ENCODE peak calls at places on chromosomes 5 and 9, in ten cellular contexts. D is heart left ventricle, M is SJCRH30, Z is aorta, J is cardiac muscle cell, H is K562, G is small intestine, S is HepG2, F is IMR-90, V is tibial artery. B is an unnamed sample.
A peak's percentile ranks its signal among the peaks of the same experiment; 100 is the strongest.

GRCh38 chr5:176373100-176373818 is 8.0 kb downstream of the ARL10 start:
- DNase-seq in D (peak; percentile 47), M (no peak), Z (no peak), J (peak; percentile 35), H (peak; percentile 49), G (no peak), S (no peak), F (peak; percentile 9), V (no peak), B (peak; percentile 8)

GRCh38 chr5:95403996-95404395 is 12.8 kb downstream of the FAM81B start:
- DNase-seq in D (no peak), M (no peak), Z (no peak), J (no peak), H (no peak), G (no peak), S (no peak), F (no peak), V (no peak), B (no peak)

GRCh38 chr5:32668552-32668951 is 42.6 kb upstream of the NPR3 start:
- DNase-seq in D (no peak), M (no peak), Z (no peak), J (no peak), H (no peak), G (no peak), S (no peak), F (no peak), V (no peak), B (no peak)

GRCh38 chr5:34062419-34062818 is 19.4 kb upstream of the C1QTNF3 start:
- DNase-seq in D (no peak), M (no peak), Z (no peak), J (peak; percentile 39), H (no peak), G (no peak), S (no peak), F (no peak), V (no peak), B (no peak)

GRCh38 chr9:110240198-110240597 is 16.1 kb downstream of the TXN start:
- DNase-seq in D (no peak), M (no peak), Z (no peak), J (no peak), H (no peak), G (no peak), S (no peak), F (no peak), V (no peak), B (no peak)

GRCh38 chr5:36662291-36662851 is 56.0 kb downstream of the SLC1A3 start:
- DNase-seq in D (no peak), M (peak; percentile 61), Z (no peak), J (no peak), H (no peak), G (no peak), S (no peak), F (no peak), V (no peak), B (no peak)

GRCh38 chr5:4576161-4576748 is 563.9 kb upstream of the ADAMTS16 start:
- DNase-seq in D (no peak), M (no peak), Z (no peak), J (no peak), H (no peak), G (no peak), S (no peak), F (no peak), V (no peak), B (no peak)

GRCh38 chr5:1101991-1102713 is 9.7 kb downstream of the SLC12A7 start:
- DNase-seq in D (peak; percentile 81), M (peak; percentile 88), Z (no peak), J (peak; percentile 64), H (peak; percentile 50), G (peak; percentile 53), S (no peak), F (peak; percentile 18), V (no peak), B (no peak)

GRCh38 chr9:97045300-97045699 is 6.4 kb upstream of the CTSV start:
- DNase-seq in D (no peak), M (no peak), Z (no peak), J (no peak), H (no peak), G (no peak), S (no peak), F (no peak), V (no peak), B (no peak)

GRCh38 chr5:52692039-52692438 is 95.7 kb upstream of the ITGA1 start:
- DNase-seq in D (no peak), M (no peak), Z (no peak), J (no peak), H (no peak), G (no peak), S (no peak), F (peak; percentile 87), V (no peak), B (no peak)

GRCh38 chr5:110038297-110038997 is 348.7 kb downstream of the MAN2A1 start:
- DNase-seq in D (no peak), M (no peak), Z (peak; percentile 49), J (peak; percentile 27), H (no peak), G (no peak), S (no peak), F (no peak), V (no peak), B (no peak)

DNA sequence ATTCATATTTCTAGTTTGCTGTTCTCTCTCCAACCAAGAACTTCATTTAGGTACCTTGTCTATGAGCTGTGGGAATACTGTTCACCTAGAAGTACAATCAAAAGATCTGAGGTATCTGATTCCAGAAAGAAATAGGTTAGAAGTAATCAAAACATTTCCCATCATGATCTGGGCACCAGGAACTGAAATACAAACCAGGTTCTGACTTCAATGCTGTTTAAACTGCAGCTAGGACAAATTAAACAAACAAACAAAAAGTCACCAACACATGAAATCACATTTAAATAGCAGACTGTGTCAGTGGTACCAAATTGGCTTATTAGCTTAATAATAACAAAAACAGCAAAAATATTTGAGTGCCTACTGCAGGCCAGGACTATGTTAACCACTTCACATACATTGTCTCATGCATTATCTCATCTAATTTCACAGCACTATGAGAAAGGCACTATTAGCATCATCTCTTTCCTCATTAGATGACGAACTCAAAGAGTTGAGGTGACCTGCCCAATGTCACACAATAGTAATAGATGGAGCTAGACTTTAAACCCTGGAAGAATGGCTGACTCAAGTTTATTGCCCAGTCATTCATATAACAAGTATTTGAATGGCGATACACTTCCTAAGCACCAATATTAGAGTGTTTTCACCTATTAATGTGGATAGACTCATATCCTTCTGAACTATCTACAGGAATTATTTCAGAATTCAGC is 14.5 kb downstream of the PLPP1 start:
- DNase-seq in D (no peak), M (no peak), Z (no peak), J (no peak), H (no peak), G (peak; percentile 93), S (no peak), F (no peak), V (no peak), B (no peak)
- H3K4me1 ChIP-seq in D (peaks cover 64% of the 10 kb centered on the region), M (no peaks in the 10 kb centered on the region), Z (peaks cover 1% of the 10 kb centered on the region), J (peaks cover 4% of the 10 kb centered on the region), H (no peaks in the 10 kb centered on the region), G (peaks cover 11% of the 10 kb centered on the region), S (peaks cover 18% of the 10 kb centered on the region), F (no peaks in the 10 kb centered on the region), V (peaks cover 49% of the 10 kb centered on the region), B (no peaks in the 10 kb centered on the region)

DNA sequence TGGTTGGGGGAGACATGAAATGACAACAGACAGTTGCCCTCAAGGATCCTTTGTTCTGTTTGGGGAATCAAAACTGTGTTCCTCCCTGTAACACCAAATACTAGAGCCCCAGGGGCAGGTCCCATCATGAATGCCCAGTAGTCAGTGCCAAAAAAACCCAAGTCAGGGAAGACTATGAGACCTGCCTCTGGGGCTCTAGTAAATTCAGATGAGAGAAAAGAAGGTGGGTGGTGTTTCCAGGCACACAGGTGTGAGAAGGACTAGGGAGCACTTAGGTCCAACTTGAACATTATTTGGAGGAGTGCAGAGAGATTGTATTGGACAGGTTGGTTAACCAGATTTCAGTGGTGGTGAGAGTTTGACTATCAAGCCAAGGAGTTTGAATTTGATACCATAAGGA is 51.9 kb downstream of the SLC22A5 start:
- DNase-seq in D (no peak), M (no peak), Z (no peak), J (no peak), H (no peak), G (no peak), S (no peak), F (no peak), V (no peak), B (no peak)
- H3K4me3 ChIP-seq in D (no peak overlapping the region), M (no peak overlapping the region), Z (no peak overlapping the region), J (no peak overlapping the region), H (no peak overlapping the region), G (no peak overlapping the region), S (no peak overlapping the region), F (no peak overlapping the region), V (no peak overlapping the region), B (peak overlapping the region; percentile 15)

DNA sequence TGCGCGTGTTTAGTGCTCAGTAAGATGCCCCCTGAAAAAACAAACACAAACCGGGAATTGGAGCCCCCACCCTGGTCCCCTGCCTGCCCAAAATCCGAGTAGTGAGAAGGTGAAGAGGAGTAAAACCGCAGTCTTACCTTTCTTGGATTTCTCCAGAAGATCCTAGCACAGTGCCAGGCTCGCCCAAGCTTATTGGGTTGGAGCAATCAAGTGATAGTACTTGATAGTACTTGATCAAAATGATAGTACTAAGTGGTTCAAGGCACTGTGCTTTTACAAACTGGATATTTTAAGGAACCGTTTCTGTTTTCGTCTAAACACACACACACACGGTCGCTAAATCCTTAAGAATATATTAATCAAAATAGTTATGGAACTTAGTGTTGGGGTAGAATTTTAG is 2.8 kb upstream of the TRAF1 start:
- DNase-seq in D (no peak), M (no peak), Z (no peak), J (no peak), H (no peak), G (no peak), S (no peak), F (no peak), V (no peak), B (no peak)
- H3K27ac ChIP-seq in D (peak overlapping the region; percentile 98), M (no peak overlapping the region), Z (peak overlapping the region; percentile 97), J (peak overlapping the region; percentile 1), H (no peak overlapping the region), G (peak overlapping the region; percentile 89), S (no peak overlapping the region), F (no peak overlapping the region), V (peak overlapping the region; percentile 94), B (peak overlapping the region; percentile 85)

GRCh38 chr5:112475747-112476435 is 56.8 kb upstream of the EPB41L4A start:
- DNase-seq in D (no peak), M (peak; percentile 63), Z (no peak), J (peak; percentile 29), H (no peak), G (no peak), S (no peak), F (no peak), V (no peak), B (no peak)

GRCh38 chr5:112473989-112474388 is 54.9 kb upstream of the EPB41L4A start:
- DNase-seq in D (no peak), M (no peak), Z (no peak), J (peak; percentile 9), H (no peak), G (no peak), S (no peak), F (no peak), V (no peak), B (no peak)

GRCh38 chr5:112467467-112467866 is 48.4 kb upstream of the EPB41L4A start:
- DNase-seq in D (no peak), M (no peak), Z (no peak), J (no peak), H (no peak), G (no peak), S (no peak), F (no peak), V (no peak), B (no peak)

DNA sequence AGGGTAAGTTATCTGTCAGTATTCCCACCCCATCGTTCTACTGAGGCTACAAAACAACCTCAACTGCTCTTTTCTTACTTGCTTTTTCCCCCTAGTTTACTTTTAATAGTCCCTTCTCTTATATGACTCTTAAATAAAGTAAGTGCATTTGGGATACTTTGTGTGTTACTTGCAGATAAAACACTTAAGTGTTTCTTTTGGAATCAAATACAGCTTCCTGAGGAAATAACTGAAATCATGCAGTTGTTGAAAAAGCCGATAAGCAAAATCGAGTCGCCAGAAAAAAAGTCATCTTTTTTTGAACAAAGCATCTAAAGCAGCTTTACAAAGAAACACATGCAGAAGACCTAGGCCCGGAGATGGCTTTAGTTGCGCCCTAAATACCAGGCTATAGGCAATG is 53.5 kb upstream of the EPB41L4A start:
- DNase-seq in D (no peak), M (no peak), Z (no peak), J (peak; percentile 20), H (no peak), G (no peak), S (no peak), F (no peak), V (no peak), B (no peak)
- H3K4me1 ChIP-seq in D (peaks cover 16% of the 10 kb centered on the region), M (peaks cover 16% of the 10 kb centered on the region), Z (peaks cover 3% of the 10 kb centered on the region), J (no peaks in the 10 kb centered on the region), H (no peaks in the 10 kb centered on the region), G (no peaks in the 10 kb centered on the region), S (no peaks in the 10 kb centered on the region), F (no peaks in the 10 kb centered on the region), V (no peaks in the 10 kb centered on the region), B (no peaks in the 10 kb centered on the region)